ENCODE peak calls at places on chromosome 3, in six cellular contexts. One of them, this sample, is unnamed.

GRCh38 chr3:32956750-32957570 is 5.5 kb downstream of the CCR4 start:
- DNase-seq in Peyer's patch: no peak
- DNase-seq in AG09319: no peak
- DNase-seq in activated CD8-positive, alpha-beta T cell treated with anti-CD3 and anti-CD28 coated beads for 36 hours: no peak
- DNase-seq in foreskin keratinocyte: no peak
- DNase-seq in heart left ventricle: no peak
- DNase-seq in this sample: no peak

GRCh38 chr3:160225181-160226025 is at the start of gene C3orf80:
- DNase-seq in Peyer's patch: peak
- DNase-seq in heart left ventricle: peak
- DNase-seq in activated CD8-positive, alpha-beta T cell treated with anti-CD3 and anti-CD28 coated beads for 36 hours: peak
- DNase-seq in AG09319: no peak
- DNase-seq in foreskin keratinocyte: no peak
- DNase-seq in this sample: peak

GRCh38 chr3:100427694-100428093 is 26.4 kb downstream of the LNP1 start:
- DNase-seq in foreskin keratinocyte: no peak
- DNase-seq in AG09319: peak
- DNase-seq in activated CD8-positive, alpha-beta T cell treated with anti-CD3 and anti-CD28 coated beads for 36 hours: no peak
- DNase-seq in heart left ventricle: no peak
- DNase-seq in Peyer's patch: no peak
- DNase-seq in this sample: no peak

GRCh38 chr3:143344516-143345165 is 225.1 kb downstream of the CHST2 start:
- DNase-seq in foreskin keratinocyte: no peak
- DNase-seq in Peyer's patch: no peak
- DNase-seq in heart left ventricle: no peak
- DNase-seq in activated CD8-positive, alpha-beta T cell treated with anti-CD3 and anti-CD28 coated beads for 36 hours: no peak
- DNase-seq in AG09319: no peak
- DNase-seq in this sample: no peak

GRCh38 chr3:127982155-127982554 is 67.1 kb downstream of the KBTBD12 start:
- DNase-seq in heart left ventricle: no peak
- DNase-seq in activated CD8-positive, alpha-beta T cell treated with anti-CD3 and anti-CD28 coated beads for 36 hours: no peak
- DNase-seq in Peyer's patch: no peak
- DNase-seq in foreskin keratinocyte: no peak
- DNase-seq in AG09319: no peak
- DNase-seq in this sample: no peak

GRCh38 chr3:102174832-102175374 is 259.9 kb upstream of the ZPLD1 start:
- DNase-seq in AG09319: no peak
- DNase-seq in Peyer's patch: no peak
- DNase-seq in foreskin keratinocyte: no peak
- DNase-seq in heart left ventricle: no peak
- DNase-seq in activated CD8-positive, alpha-beta T cell treated with anti-CD3 and anti-CD28 coated beads for 36 hours: no peak
- DNase-seq in this sample: no peak

GRCh38 chr3:101703169-101703568 is 16.7 kb upstream of the RPL24 start:
- DNase-seq in AG09319: no peak
- DNase-seq in foreskin keratinocyte: no peak
- DNase-seq in Peyer's patch: no peak
- DNase-seq in heart left ventricle: no peak
- DNase-seq in activated CD8-positive, alpha-beta T cell treated with anti-CD3 and anti-CD28 coated beads for 36 hours: no peak
- DNase-seq in this sample: no peak

GRCh38 chr3:26438325-26438940 is 184.1 kb upstream of the LRRC3B start:
- DNase-seq in Peyer's patch: no peak
- DNase-seq in heart left ventricle: no peak
- DNase-seq in foreskin keratinocyte: peak
- DNase-seq in activated CD8-positive, alpha-beta T cell treated with anti-CD3 and anti-CD28 coated beads for 36 hours: no peak
- DNase-seq in AG09319: no peak
- DNase-seq in this sample: no peak

GRCh38 chr3:119035014-119035346 is 334 bp upstream of the IGSF11 start:
- DNase-seq in heart left ventricle: no peak
- DNase-seq in AG09319: no peak
- DNase-seq in Peyer's patch: no peak
- DNase-seq in foreskin keratinocyte: no peak
- DNase-seq in activated CD8-positive, alpha-beta T cell treated with anti-CD3 and anti-CD28 coated beads for 36 hours: no peak
- DNase-seq in this sample: no peak

GRCh38 chr3:61946925-61947324 is 385.6 kb downstream of the PTPRG start:
- DNase-seq in heart left ventricle: no peak
- DNase-seq in activated CD8-positive, alpha-beta T cell treated with anti-CD3 and anti-CD28 coated beads for 36 hours: no peak
- DNase-seq in AG09319: no peak
- DNase-seq in Peyer's patch: no peak
- DNase-seq in foreskin keratinocyte: no peak
- DNase-seq in this sample: no peak

GRCh38 chr3:42778644-42779043 is 5.6 kb upstream of the CCDC13 start:
- DNase-seq in heart left ventricle: no peak
- DNase-seq in activated CD8-positive, alpha-beta T cell treated with anti-CD3 and anti-CD28 coated beads for 36 hours: no peak
- DNase-seq in AG09319: peak
- DNase-seq in foreskin keratinocyte: no peak
- DNase-seq in Peyer's patch: no peak
- DNase-seq in this sample: no peak

GRCh38 chr3:56862352-56863062 is 60.8 kb upstream of the ARHGEF3 start:
- DNase-seq in heart left ventricle: no peak
- DNase-seq in AG09319: peak
- DNase-seq in Peyer's patch: no peak
- DNase-seq in activated CD8-positive, alpha-beta T cell treated with anti-CD3 and anti-CD28 coated beads for 36 hours: peak
- DNase-seq in foreskin keratinocyte: no peak
- DNase-seq in this sample: peak

GRCh38 chr3:122021811-122022401 is at the start of gene ILDR1:
- DNase-seq in heart left ventricle: no peak
- DNase-seq in Peyer's patch: peak
- DNase-seq in activated CD8-positive, alpha-beta T cell treated with anti-CD3 and anti-CD28 coated beads for 36 hours: peak
- DNase-seq in AG09319: no peak
- DNase-seq in foreskin keratinocyte: no peak
- DNase-seq in this sample: peak

GRCh38 chr3:144770813-144771400 is 799.3 kb downstream of the DIPK2A start:
- DNase-seq in AG09319: no peak
- DNase-seq in foreskin keratinocyte: no peak
- DNase-seq in activated CD8-positive, alpha-beta T cell treated with anti-CD3 and anti-CD28 coated beads for 36 hours: no peak
- DNase-seq in heart left ventricle: no peak
- DNase-seq in Peyer's patch: no peak
- DNase-seq in this sample: no peak

GRCh38 chr3:170159933-170160332 is 21.6 kb downstream of the PHC3 start:
- DNase-seq in foreskin keratinocyte: no peak
- DNase-seq in heart left ventricle: no peak
- DNase-seq in Peyer's patch: no peak
- DNase-seq in AG09319: no peak
- DNase-seq in activated CD8-positive, alpha-beta T cell treated with anti-CD3 and anti-CD28 coated beads for 36 hours: no peak
- DNase-seq in this sample: no peak
- TF ChIP-seq CTCF in foreskin keratinocyte: no peak
- TF ChIP-seq CTCF in heart left ventricle: no peak
- TF ChIP-seq CTCF in Peyer's patch: no peak
- TF ChIP-seq CTCF in AG09319: no peak
- TF ChIP-seq CTCF in activated CD8-positive, alpha-beta T cell treated with anti-CD3 and anti-CD28 coated beads for 36 hours: no peak
- TF ChIP-seq CTCF in this sample: no peak

GRCh38 chr3:53196575-53197407 is 35.8 kb downstream of the PRKCD start:
- DNase-seq in activated CD8-positive, alpha-beta T cell treated with anti-CD3 and anti-CD28 coated beads for 36 hours: peak
- DNase-seq in AG09319: no peak
- DNase-seq in heart left ventricle: no peak
- DNase-seq in foreskin keratinocyte: no peak
- DNase-seq in Peyer's patch: peak
- DNase-seq in this sample: no peak
- TF ChIP-seq CTCF in activated CD8-positive, alpha-beta T cell treated with anti-CD3 and anti-CD28 coated beads for 36 hours: no peak
- TF ChIP-seq CTCF in AG09319: no peak
- TF ChIP-seq CTCF in heart left ventricle: no peak
- TF ChIP-seq CTCF in foreskin keratinocyte: peak
- TF ChIP-seq CTCF in Peyer's patch: peak
- TF ChIP-seq CTCF in this sample: no peak

GRCh38 chr3:146382386-146382785 is 87.0 kb downstream of the PLSCR2 start:
- DNase-seq in AG09319: no peak
- DNase-seq in activated CD8-positive, alpha-beta T cell treated with anti-CD3 and anti-CD28 coated beads for 36 hours: peak
- DNase-seq in Peyer's patch: no peak
- DNase-seq in heart left ventricle: no peak
- DNase-seq in foreskin keratinocyte: no peak
- DNase-seq in this sample: no peak
- TF ChIP-seq CTCF in AG09319: peak
- TF ChIP-seq CTCF in activated CD8-positive, alpha-beta T cell treated with anti-CD3 and anti-CD28 coated beads for 36 hours: no peak
- TF ChIP-seq CTCF in Peyer's patch: no peak
- TF ChIP-seq CTCF in heart left ventricle: peak
- TF ChIP-seq CTCF in foreskin keratinocyte: peak
- TF ChIP-seq CTCF in this sample: no peak

DNA sequence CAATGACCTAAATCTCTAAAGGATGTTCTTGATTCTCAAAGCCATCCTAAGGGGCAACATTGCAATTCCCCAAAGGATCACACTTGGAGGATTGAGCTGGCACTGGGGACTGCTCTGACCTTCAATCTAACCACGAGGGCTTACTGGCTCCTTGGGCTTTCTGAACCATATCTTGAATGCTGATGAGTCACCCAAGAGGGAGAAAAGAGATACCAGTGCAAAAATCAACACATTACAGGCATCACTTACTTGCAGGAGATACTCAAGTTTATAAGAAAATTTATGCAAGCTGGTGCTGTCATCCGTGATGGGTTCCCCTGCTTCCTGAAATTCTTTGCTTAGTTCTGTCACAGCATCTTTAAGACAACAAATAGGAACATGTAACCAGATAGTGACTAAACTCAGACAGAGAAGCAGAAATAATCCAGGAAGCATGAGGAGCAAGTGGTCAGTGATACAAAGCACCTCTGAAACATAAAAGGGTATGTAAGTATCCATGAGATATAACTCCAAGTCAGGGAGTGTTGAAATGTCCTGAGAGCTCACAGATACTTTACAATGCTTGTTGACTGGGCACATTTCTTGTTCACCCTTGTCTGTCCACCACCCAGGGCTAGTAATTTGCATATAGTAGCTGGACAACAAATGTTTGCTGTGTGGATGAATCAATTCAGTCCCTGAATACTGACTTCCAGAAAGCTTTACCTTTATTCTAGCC is 14.1 kb downstream of the FYCO1 start:
- DNase-seq in Peyer's patch: no peak
- DNase-seq in heart left ventricle: no peak
- DNase-seq in activated CD8-positive, alpha-beta T cell treated with anti-CD3 and anti-CD28 coated beads for 36 hours: peak
- DNase-seq in AG09319: no peak
- DNase-seq in foreskin keratinocyte: no peak
- DNase-seq in this sample: no peak
- TF ChIP-seq CTCF in Peyer's patch: no peak
- TF ChIP-seq CTCF in heart left ventricle: no peak
- TF ChIP-seq CTCF in activated CD8-positive, alpha-beta T cell treated with anti-CD3 and anti-CD28 coated beads for 36 hours: no peak
- TF ChIP-seq CTCF in AG09319: no peak
- TF ChIP-seq CTCF in foreskin keratinocyte: no peak
- TF ChIP-seq CTCF in this sample: no peak

GRCh38 chr3:177379045-177379444 is 181.8 kb upstream of the TBL1XR1 start:
- DNase-seq in activated CD8-positive, alpha-beta T cell treated with anti-CD3 and anti-CD28 coated beads for 36 hours: no peak
- DNase-seq in AG09319: no peak
- DNase-seq in Peyer's patch: no peak
- DNase-seq in foreskin keratinocyte: no peak
- DNase-seq in heart left ventricle: no peak
- DNase-seq in this sample: no peak
- TF ChIP-seq CTCF in activated CD8-positive, alpha-beta T cell treated with anti-CD3 and anti-CD28 coated beads for 36 hours: no peak
- TF ChIP-seq CTCF in AG09319: no peak
- TF ChIP-seq CTCF in Peyer's patch: peak
- TF ChIP-seq CTCF in foreskin keratinocyte: peak
- TF ChIP-seq CTCF in heart left ventricle: no peak
- TF ChIP-seq CTCF in this sample: peak

DNA sequence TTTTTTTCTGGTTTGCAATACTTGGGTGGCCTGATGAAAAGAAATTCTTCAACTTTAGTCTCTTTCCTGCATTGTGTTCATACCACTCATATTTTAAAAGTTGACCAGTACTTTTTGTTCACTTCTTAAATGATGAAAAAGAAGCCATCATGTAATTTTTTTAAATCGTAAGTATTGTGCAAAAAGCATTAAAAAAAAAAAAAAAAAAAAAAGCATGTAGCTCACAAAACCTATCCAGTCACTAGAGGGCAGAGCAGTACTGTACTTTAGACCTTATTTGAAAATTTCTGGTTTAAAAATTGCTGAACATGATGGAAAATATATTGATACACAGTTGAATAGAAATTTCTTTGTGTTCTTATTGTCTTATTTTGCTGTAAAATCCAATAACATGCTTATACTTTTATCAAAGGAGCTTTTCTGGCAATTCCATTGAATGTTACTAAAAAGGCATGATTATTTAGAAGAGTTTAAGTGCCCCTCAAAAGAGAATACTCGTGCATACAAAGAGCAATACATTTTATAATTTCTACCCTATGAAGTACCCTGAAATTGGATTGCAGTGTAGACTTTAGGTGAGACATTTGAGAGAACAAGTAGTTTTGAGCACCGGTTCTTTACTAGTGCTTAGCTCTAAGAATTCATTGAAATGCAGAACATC is 137.7 kb downstream of the BBX start:
- DNase-seq in AG09319: peak
- DNase-seq in foreskin keratinocyte: no peak
- DNase-seq in heart left ventricle: no peak
- DNase-seq in Peyer's patch: no peak
- DNase-seq in activated CD8-positive, alpha-beta T cell treated with anti-CD3 and anti-CD28 coated beads for 36 hours: no peak
- DNase-seq in this sample: no peak
- TF ChIP-seq CTCF in AG09319: peak
- TF ChIP-seq CTCF in foreskin keratinocyte: peak
- TF ChIP-seq CTCF in heart left ventricle: peak
- TF ChIP-seq CTCF in Peyer's patch: peak
- TF ChIP-seq CTCF in activated CD8-positive, alpha-beta T cell treated with anti-CD3 and anti-CD28 coated beads for 36 hours: peak
- TF ChIP-seq CTCF in this sample: peak

GRCh38 chr3:18751514-18751913 is 326.4 kb upstream of the SATB1 start:
- DNase-seq in Peyer's patch: no peak
- DNase-seq in AG09319: no peak
- DNase-seq in heart left ventricle: no peak
- DNase-seq in foreskin keratinocyte: no peak
- DNase-seq in activated CD8-positive, alpha-beta T cell treated with anti-CD3 and anti-CD28 coated beads for 36 hours: no peak
- DNase-seq in this sample: no peak
- TF ChIP-seq CTCF in Peyer's patch: no peak
- TF ChIP-seq CTCF in AG09319: no peak
- TF ChIP-seq CTCF in heart left ventricle: no peak
- TF ChIP-seq CTCF in foreskin keratinocyte: no peak
- TF ChIP-seq CTCF in activated CD8-positive, alpha-beta T cell treated with anti-CD3 and anti-CD28 coated beads for 36 hours: no peak
- TF ChIP-seq CTCF in this sample: no peak

GRCh38 chr3:13856006-13856405 is 23.9 kb downstream of the WNT7A start:
- DNase-seq in heart left ventricle: no peak
- DNase-seq in activated CD8-positive, alpha-beta T cell treated with anti-CD3 and anti-CD28 coated beads for 36 hours: no peak
- DNase-seq in Peyer's patch: no peak
- DNase-seq in AG09319: no peak
- DNase-seq in foreskin keratinocyte: no peak
- DNase-seq in this sample: no peak

GRCh38 chr3:13857702-13858380 is 22.0 kb downstream of the WNT7A start:
- DNase-seq in heart left ventricle: no peak
- DNase-seq in Peyer's patch: no peak
- DNase-seq in foreskin keratinocyte: peak
- DNase-seq in activated CD8-positive, alpha-beta T cell treated with anti-CD3 and anti-CD28 coated beads for 36 hours: no peak
- DNase-seq in AG09319: no peak
- DNase-seq in this sample: no peak

GRCh38 chr3:13860001-13860400 is 19.9 kb downstream of the WNT7A start:
- DNase-seq in AG09319: no peak
- DNase-seq in Peyer's patch: no peak
- DNase-seq in foreskin keratinocyte: no peak
- DNase-seq in activated CD8-positive, alpha-beta T cell treated with anti-CD3 and anti-CD28 coated beads for 36 hours: no peak
- DNase-seq in heart left ventricle: no peak
- DNase-seq in this sample: no peak

GRCh38 chr3:13861461-13861860 is 18.4 kb downstream of the WNT7A start:
- DNase-seq in foreskin keratinocyte: no peak
- DNase-seq in heart left ventricle: no peak
- DNase-seq in activated CD8-positive, alpha-beta T cell treated with anti-CD3 and anti-CD28 coated beads for 36 hours: no peak
- DNase-seq in AG09319: no peak
- DNase-seq in Peyer's patch: no peak
- DNase-seq in this sample: no peak

GRCh38 chr3:13858768-13859520 is 20.9 kb downstream of the WNT7A start:
- DNase-seq in AG09319: no peak
- DNase-seq in foreskin keratinocyte: no peak
- DNase-seq in activated CD8-positive, alpha-beta T cell treated with anti-CD3 and anti-CD28 coated beads for 36 hours: no peak
- DNase-seq in Peyer's patch: no peak
- DNase-seq in heart left ventricle: no peak
- DNase-seq in this sample: no peak
- TF ChIP-seq CTCF in AG09319: no peak
- TF ChIP-seq CTCF in foreskin keratinocyte: no peak
- TF ChIP-seq CTCF in activated CD8-positive, alpha-beta T cell treated with anti-CD3 and anti-CD28 coated beads for 36 hours: no peak
- TF ChIP-seq CTCF in Peyer's patch: no peak
- TF ChIP-seq CTCF in heart left ventricle: no peak
- TF ChIP-seq CTCF in this sample: no peak

GRCh38 chr3:172987268-172987667 is 153.8 kb downstream of the SPATA16 start:
- DNase-seq in foreskin keratinocyte: no peak
- DNase-seq in AG09319: no peak
- DNase-seq in activated CD8-positive, alpha-beta T cell treated with anti-CD3 and anti-CD28 coated beads for 36 hours: no peak
- DNase-seq in heart left ventricle: no peak
- DNase-seq in Peyer's patch: no peak
- DNase-seq in this sample: no peak
- TF ChIP-seq CTCF in foreskin keratinocyte: peak
- TF ChIP-seq CTCF in AG09319: no peak
- TF ChIP-seq CTCF in activated CD8-positive, alpha-beta T cell treated with anti-CD3 and anti-CD28 coated beads for 36 hours: no peak
- TF ChIP-seq CTCF in heart left ventricle: peak
- TF ChIP-seq CTCF in Peyer's patch: no peak
- TF ChIP-seq CTCF in this sample: peak